ENCODE peak calls at places on chromosomes 13 and 19, in ten cellular contexts. B, M, Q, X, C, S, I, R, V and N are unnamed samples.

GRCh38 chr19:40619333-40620160 is 18.4 kb downstream of the LTBP4 start:
- DNase-seq in X (peak; percentile 52), B (no peak), R (no peak), I (no peak), C (no peak), Q (no peak), S (no peak), M (no peak), V (no peak), N (no peak)

GRCh38 chr13:97225533-97225932 is 3.4 kb downstream of the MBNL2 start:
- DNase-seq in I (no peak), M (no peak), B (no peak), V (no peak), C (no peak), R (no peak), X (no peak), Q (no peak), S (no peak), N (no peak)

GRCh38 chr19:48203227-48203793 is 32.8 kb downstream of the ZSWIM9 start:
- DNase-seq in V (no peak), C (no peak), Q (no peak), I (no peak), S (no peak), B (no peak), R (no peak), M (no peak), X (no peak), N (no peak)

GRCh38 chr19:42467437-42467760 is 24.7 kb upstream of the CXCL17 start:
- DNase-seq in V (no peak), I (no peak), S (no peak), Q (no peak), M (no peak), R (no peak), C (no peak), X (no peak), B (peak; percentile 39), N (no peak)

GRCh38 chr19:14248578-14249011 is 42.6 kb upstream of the ADGRL1 start:
- DNase-seq in Q (no peak), I (peak; percentile 87), M (peak; percentile 21), S (no peak), B (peak; percentile 55), X (peak; percentile 40), V (peak; percentile 8), C (no peak), R (peak; percentile 69), N (no peak)

GRCh38 chr13:109715902-109716301 is 70.5 kb downstream of the IRS2 start:
- DNase-seq in Q (no peak), C (no peak), X (no peak), B (peak; percentile 58), M (peak; percentile 26), S (peak; percentile 70), I (no peak), R (no peak), V (no peak), N (peak; percentile 16)

GRCh38 chr13:99320693-99321481 is 13.7 kb upstream of the GPR183 start:
- DNase-seq in X (no peak), C (no peak), V (peak; percentile 86), R (peak; percentile 84), M (no peak), I (no peak), B (peak; percentile 93), Q (no peak), S (peak; percentile 80), N (no peak)

GRCh38 chr19:16623066-16623465 is 4.9 kb downstream of the MED26 start:
- DNase-seq in C (no peak), Q (no peak), R (no peak), X (no peak), I (no peak), B (no peak), S (no peak), V (no peak), M (no peak), N (no peak)

GRCh38 chr13:39768962-39769361 is 113.5 kb downstream of the COG6 start:
- DNase-seq in C (no peak), M (no peak), S (no peak), I (no peak), V (no peak), X (no peak), B (peak; percentile 26), R (no peak), Q (no peak), N (no peak)

GRCh38 chr13:39770514-39770913 is 115.1 kb downstream of the COG6 start:
- DNase-seq in B (no peak), M (no peak), X (no peak), S (no peak), I (no peak), R (no peak), Q (no peak), V (no peak), C (no peak), N (no peak)

GRCh38 chr13:39767791-39768564 is 112.5 kb downstream of the COG6 start:
- DNase-seq in V (no peak), R (no peak), X (no peak), S (no peak), I (no peak), B (no peak), M (no peak), Q (no peak), C (no peak), N (no peak)

GRCh38 chr13:39766464-39767167 is 111.2 kb downstream of the COG6 start:
- DNase-seq in M (no peak), S (no peak), V (no peak), Q (no peak), C (no peak), I (no peak), B (no peak), X (no peak), R (no peak), N (no peak)

DNA sequence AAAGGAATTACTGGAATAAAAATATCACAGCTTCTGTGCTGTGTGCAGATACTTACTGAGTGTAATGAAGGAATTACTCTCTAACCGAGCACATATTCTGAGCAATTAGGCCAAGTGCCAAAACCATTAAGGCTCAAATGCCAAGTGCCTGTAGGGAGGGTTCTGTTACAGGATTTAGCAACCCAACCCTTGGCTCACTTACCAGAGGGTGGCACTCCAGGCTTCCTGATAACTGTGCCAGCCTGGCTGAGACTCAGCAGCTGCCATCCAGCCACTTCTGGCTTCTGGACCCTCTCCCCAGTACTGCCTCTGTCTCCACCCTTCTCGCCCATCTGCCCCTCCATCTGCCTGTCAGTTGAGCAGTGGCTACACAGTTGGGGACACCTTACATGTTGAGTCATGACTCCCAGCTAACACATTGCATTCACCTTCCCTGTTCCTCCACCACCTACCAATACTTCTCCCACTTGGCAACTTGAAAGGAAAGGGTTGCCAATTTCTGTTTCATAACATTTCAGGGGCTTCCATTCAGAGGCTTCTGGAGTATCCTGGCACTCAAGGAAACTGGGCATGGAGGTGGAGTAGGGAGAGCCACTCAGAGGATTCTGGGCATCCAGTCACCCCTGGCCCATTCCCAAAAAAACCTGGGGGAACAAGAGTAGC is 110.5 kb downstream of the COG6 start:
- DNase-seq in C (peak; percentile 46), X (peak; percentile 26), I (no peak), Q (no peak), V (peak; percentile 57), R (peak; percentile 37), B (no peak), S (no peak), M (no peak), N (peak; percentile 25)
- TF ChIP-seq CTCF in C (no peak), X (peak; percentile 49), I (peak; percentile 48), Q (peak; percentile 5), V (no peak), R (no peak), B (peak; percentile 4), S (no peak), M (peak; percentile 66), N (peak; percentile 74)

DNA sequence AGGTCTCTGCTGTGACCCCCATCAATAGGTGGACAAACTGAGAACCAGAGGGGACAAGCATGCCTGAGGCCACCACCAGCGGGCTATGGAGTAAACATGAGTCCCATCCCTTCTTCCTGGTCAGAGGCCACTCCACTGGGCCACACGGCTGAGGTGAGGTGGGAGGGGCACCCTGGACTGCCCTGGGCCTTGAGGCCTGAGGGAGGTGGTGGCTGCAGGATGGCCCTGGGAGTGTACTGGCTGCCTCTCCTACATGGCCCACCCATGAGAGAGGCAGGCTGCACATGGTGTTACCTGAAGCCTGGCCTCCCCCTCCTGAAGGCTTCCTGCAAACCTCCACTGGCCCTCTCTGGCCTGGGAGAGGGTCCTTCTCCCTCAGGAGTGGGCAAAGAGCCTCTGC is 222.4 kb downstream of the TUBA3C start:
- DNase-seq in B (no peak), V (no peak), R (no peak), S (no peak), M (no peak), Q (no peak), X (no peak), I (no peak), C (no peak), N (no peak)
- TF ChIP-seq CTCF in B (no peak), V (no peak), R (no peak), S (no peak), M (no peak), Q (no peak), X (no peak), I (no peak), C (no peak), N (no peak)

GRCh38 chr19:19113040-19113541 is 25.2 kb downstream of the TMEM161A start:
- DNase-seq in C (no peak), M (no peak), S (no peak), V (no peak), I (no peak), B (peak; percentile 40), Q (no peak), R (peak; percentile 30), X (no peak), N (no peak)

GRCh38 chr19:19111967-19112580 is 26.2 kb downstream of the TMEM161A start:
- DNase-seq in I (no peak), V (no peak), X (no peak), C (no peak), R (no peak), Q (no peak), M (no peak), S (no peak), B (no peak), N (no peak)

GRCh38 chr19:19111138-19111835 is 27.0 kb downstream of the TMEM161A start:
- DNase-seq in S (no peak), B (no peak), V (no peak), M (no peak), I (no peak), R (no peak), C (no peak), X (no peak), Q (no peak), N (no peak)

GRCh38 chr19:19109601-19110000 is 28.7 kb downstream of the TMEM161A start:
- DNase-seq in I (no peak), V (no peak), M (no peak), X (no peak), R (peak; percentile 38), C (no peak), B (peak; percentile 7), S (no peak), Q (no peak), N (no peak)

GRCh38 chr19:19110410-19111137 is 27.7 kb downstream of the TMEM161A start:
- DNase-seq in B (no peak), C (no peak), Q (no peak), X (no peak), M (no peak), S (peak; percentile 14), R (peak; percentile 29), I (no peak), V (no peak), N (no peak)
- TF ChIP-seq CTCF in B (peak; percentile 8), C (no peak), Q (no peak), X (peak; percentile 42), M (no peak), S (peak; percentile 12), R (peak; percentile 25), I (peak; percentile 39), V (peak; percentile 48), N (peak; percentile 35)

DNA sequence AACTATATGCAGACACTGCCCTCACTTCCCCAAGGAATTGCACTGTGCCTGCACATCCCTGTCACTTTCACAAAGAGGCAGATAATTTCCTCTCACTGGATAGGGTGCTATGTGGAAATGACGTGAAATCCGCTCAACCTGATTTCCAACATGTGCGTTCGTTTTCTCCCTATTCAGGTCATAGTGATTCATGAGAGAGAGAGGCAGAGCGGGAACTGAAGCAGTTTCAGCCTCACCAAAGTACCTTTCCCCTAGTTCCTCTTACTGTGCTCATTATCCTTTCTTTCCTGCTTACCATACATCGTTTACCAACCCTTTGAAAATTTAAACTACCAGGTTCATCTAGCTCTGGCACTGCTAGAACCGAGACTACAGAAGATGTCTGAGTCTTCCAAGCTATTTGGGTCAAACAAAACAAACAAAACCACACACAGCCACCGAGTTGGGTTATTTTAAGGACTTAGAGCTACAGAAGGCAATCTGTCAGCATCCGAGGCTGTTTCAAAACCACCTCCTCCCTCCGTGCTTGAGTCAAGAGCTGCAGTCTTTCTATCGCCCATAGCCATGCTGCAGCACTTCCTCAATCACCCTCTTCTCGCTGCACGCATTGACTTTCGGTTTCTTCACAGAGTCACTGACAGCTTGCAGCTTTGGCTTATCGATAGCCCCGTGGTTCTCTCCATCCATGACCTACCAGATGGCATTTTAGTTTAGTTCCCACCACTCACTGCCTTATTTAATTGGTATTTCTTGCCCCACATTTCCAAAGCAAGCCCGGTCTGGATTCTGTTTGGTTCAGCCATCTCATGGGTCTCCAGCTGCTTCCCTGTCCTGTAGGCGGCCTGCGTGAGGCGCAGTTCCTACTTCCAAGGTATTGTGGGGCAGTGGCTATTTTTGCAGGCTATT is 1395.8 kb downstream of the EFNB2 start:
- DNase-seq in M (no peak), S (peak; percentile 66), X (peak; percentile 19), I (no peak), Q (peak; percentile 4), R (peak; percentile 6), V (no peak), B (peak; percentile 16), C (peak; percentile 40), N (no peak)
- TF ChIP-seq CTCF in M (no peak), S (peak; percentile 51), X (no peak), I (no peak), Q (no peak), R (peak; percentile 69), V (no peak), B (no peak), C (no peak), N (no peak)